ENCODE peak calls at places on chromosomes 4 and X, in six cellular contexts. W, I, X, F, G and B are unnamed samples. For H3K4me1, the result is how much of the 10 kb centered on the place peaks cover.

GRCh38 chrX:50211510-50211909 is 6.9 kb downstream of the CCNB3 start:
- DNase-seq in W (peak), I (no peak), X (no peak), F (no peak), G (no peak), B (no peak)

GRCh38 chr4:158346576-158346975 is 136.3 kb downstream of the TMEM144 start:
- DNase-seq in W (no peak), I (no peak), X (no peak), F (no peak), G (no peak), B (no peak)

GRCh38 chr4:80071643-80072606 is 1.1 kb downstream of the ANTXR2 start:
- DNase-seq in W (peak), I (no peak), X (peak), F (peak), G (no peak), B (peak)

GRCh38 chrX:79719568-79720231 is 294.9 kb upstream of the TBX22 start:
- DNase-seq in W (no peak), I (peak), X (no peak), F (no peak), G (no peak), B (no peak)

GRCh38 chr4:2886622-2887021 is 43.0 kb downstream of the ADD1 start:
- DNase-seq in W (no peak), I (peak), X (no peak), F (no peak), G (no peak), B (no peak)

GRCh38 chr4:153486281-153487151 is 20.4 kb downstream of the TMEM131L start:
- DNase-seq in W (peak), I (no peak), X (no peak), F (peak), G (peak), B (no peak)

GRCh38 chrX:71652405-71652804 is 14.9 kb upstream of the LOC101059915 start:
- DNase-seq in W (peak), I (peak), X (peak), F (peak), G (peak), B (no peak)

GRCh38 chr4:61277785-61278184 is 77.7 kb downstream of the ADGRL3 start:
- DNase-seq in W (no peak), I (no peak), X (no peak), F (peak), G (no peak), B (no peak)

GRCh38 chr4:153620352-153620751 is 63.7 kb upstream of the TLR2 start:
- DNase-seq in W (no peak), I (no peak), X (no peak), F (no peak), G (peak), B (no peak)

GRCh38 chrX:53356186-53356585 is 66.3 kb downstream of the SMC1A start:
- DNase-seq in W (peak), I (peak), X (no peak), F (no peak), G (no peak), B (no peak)

GRCh38 chr4:183349673-183350072 is 27.4 kb upstream of the CLDN24 start:
- DNase-seq in W (no peak), I (no peak), X (no peak), F (peak), G (no peak), B (no peak)

GRCh38 chr4:11338990-11339782 is 89.5 kb downstream of the HS3ST1 start:
- DNase-seq in W (no peak), I (no peak), X (no peak), F (no peak), G (no peak), B (no peak)

GRCh38 chr4:79869597-79870336 is 203.3 kb downstream of the ANTXR2 start:
- DNase-seq in W (no peak), I (no peak), X (no peak), F (no peak), G (no peak), B (no peak)

GRCh38 chr4:81715335-81715734 is 243.6 kb upstream of the RASGEF1B start:
- DNase-seq in W (peak), I (no peak), X (no peak), F (no peak), G (no peak), B (no peak)

GRCh38 chrX:49001521-49002090 is 458 bp downstream of the GRIPAP1 start:
- DNase-seq in W (peak), I (peak), X (no peak), F (peak), G (peak), B (no peak)

GRCh38 chr4:84502333-84502954 is 3.4 kb upstream of the NKX6-1 start:
- DNase-seq in W (no peak), I (no peak), X (no peak), F (no peak), G (no peak), B (no peak)

GRCh38 chrX:11648705-11649519 is 16.8 kb downstream of the ARHGAP6 start:
- DNase-seq in W (no peak), I (no peak), X (no peak), F (peak), G (no peak), B (no peak)

GRCh38 chr4:127856485-127857447 is 23.9 kb upstream of the PLK4 start:
- DNase-seq in W (peak), I (no peak), X (no peak), F (peak), G (no peak), B (no peak)

GRCh38 chr4:1566838-1567518 is 117.1 kb downstream of the FAM53A start:
- DNase-seq in W (peak), I (peak), X (no peak), F (no peak), G (no peak), B (no peak)

DNA sequence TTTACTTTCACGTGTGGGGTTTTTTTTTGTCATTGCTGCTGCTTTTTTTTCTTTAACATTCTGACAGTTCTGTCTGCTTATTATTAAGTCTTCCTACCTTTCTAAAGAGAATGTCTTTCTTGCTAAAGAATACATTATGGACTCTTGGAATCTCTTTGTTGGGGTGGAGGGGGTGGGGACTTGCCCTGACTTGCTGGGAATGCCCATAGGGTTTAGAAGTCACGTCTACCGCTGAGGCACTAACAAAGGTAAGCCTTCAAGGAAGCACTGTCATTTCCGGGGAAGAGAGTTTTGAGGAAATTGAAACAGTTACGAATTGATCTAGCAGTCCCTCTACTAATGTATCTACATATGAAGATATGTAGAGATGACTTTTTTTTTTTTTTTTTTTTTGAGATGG is 19.4 kb downstream of the CD99 start:
- DNase-seq in W (peak), I (no peak), X (no peak), F (peak), G (no peak), B (no peak)
- H3K4me1 ChIP-seq in W (under half), I (under half), X (under half), F (under half), G (under half), B (half or more)

GRCh38 chr4:142402156-142402555 is 443.9 kb downstream of the INPP4B start:
- DNase-seq in W (no peak), I (no peak), X (no peak), F (peak), G (no peak), B (no peak)

GRCh38 chr4:142402925-142403324 is 443.2 kb downstream of the INPP4B start:
- DNase-seq in W (no peak), I (no peak), X (no peak), F (peak), G (peak), B (no peak)

GRCh38 chr4:142406051-142406549 is 440.0 kb downstream of the INPP4B start:
- DNase-seq in W (peak), I (no peak), X (no peak), F (peak), G (no peak), B (no peak)

GRCh38 chr4:142405021-142405991 is 440.8 kb downstream of the INPP4B start:
- DNase-seq in W (peak), I (no peak), X (peak), F (peak), G (peak), B (peak)

GRCh38 chr4:142404191-142404611 is 441.9 kb downstream of the INPP4B start:
- DNase-seq in W (no peak), I (no peak), X (peak), F (peak), G (peak), B (no peak)
- H3K4me3 ChIP-seq in W (no peak), I (no peak), X (peak), F (peak), G (peak), B (peak)

GRCh38 chr4:87038837-87039715 is 104.3 kb downstream of the AFF1 start:
- DNase-seq in W (peak), I (peak), X (no peak), F (peak), G (peak), B (peak)
- H3K4me1 ChIP-seq in W (half or more), I (under half), X (under half), F (under half), G (under half), B (half or more)

DNA sequence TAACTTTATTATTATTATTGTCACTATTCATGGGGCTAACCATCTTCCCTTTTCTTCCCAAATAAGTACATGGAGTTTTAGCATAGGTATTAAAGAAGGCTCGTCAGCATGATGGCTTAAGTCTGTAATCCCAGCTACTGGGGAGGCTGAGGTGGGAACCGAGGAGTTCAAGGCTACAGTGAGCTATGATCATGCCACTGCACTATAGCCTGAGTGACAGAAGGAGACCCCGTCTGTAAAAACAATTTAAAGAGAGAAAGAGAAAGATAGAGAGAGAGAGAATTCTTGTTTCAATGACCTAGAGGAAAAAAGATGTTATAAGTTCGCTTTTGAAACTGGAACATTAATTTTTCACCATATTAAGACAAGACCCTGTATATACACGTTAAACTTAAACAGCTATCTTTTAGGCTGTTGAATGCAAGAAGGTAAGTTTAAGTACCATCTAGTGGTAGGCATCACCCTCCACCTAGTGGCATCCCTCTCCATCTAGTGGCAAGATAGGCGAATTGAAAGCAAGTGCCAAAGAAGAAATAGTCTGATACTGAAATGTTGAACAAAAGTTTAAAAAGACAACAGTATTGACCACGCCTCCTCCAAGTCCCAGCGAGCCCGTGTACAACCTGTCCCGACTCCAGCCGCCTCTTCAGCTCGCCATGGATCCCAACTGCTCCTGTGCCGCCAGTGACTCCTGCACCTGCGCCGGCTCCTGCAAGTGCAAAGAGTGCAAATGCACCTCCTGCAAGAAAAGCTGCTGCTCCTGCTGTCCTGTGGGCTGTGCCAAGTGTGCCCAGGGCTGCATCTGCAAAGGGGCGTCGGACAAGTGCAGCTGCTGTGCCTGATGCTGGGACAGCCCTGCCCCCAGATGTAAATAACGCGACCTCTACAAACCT is 26.0 kb upstream of the YTHDC1 start:
- DNase-seq in W (peak), I (peak), X (no peak), F (peak), G (peak), B (no peak)
- H3K4me3 ChIP-seq in W (peak), I (no peak), X (no peak), F (peak), G (no peak), B (no peak)

GRCh38 chrX:40169193-40170086 is 71.7 kb upstream of the BCOR start:
- DNase-seq in W (peak), I (peak), X (peak), F (peak), G (peak), B (no peak)
- H3K4me1 ChIP-seq in W (under half), I (half or more), X (under half), F (under half), G (under half), B (half or more)

GRCh38 chr4:36325499-36325898 is 44.1 kb downstream of the DTHD1 start:
- DNase-seq in W (no peak), I (no peak), X (no peak), F (no peak), G (no peak), B (no peak)

GRCh38 chr4:36326610-36327009 is 45.2 kb downstream of the DTHD1 start:
- DNase-seq in W (no peak), I (no peak), X (no peak), F (no peak), G (no peak), B (no peak)

GRCh38 chr4:36323801-36324419 is 42.5 kb downstream of the DTHD1 start:
- DNase-seq in W (no peak), I (no peak), X (no peak), F (no peak), G (no peak), B (no peak)

GRCh38 chr4:36325916-36326315 is 44.5 kb downstream of the DTHD1 start:
- DNase-seq in W (no peak), I (no peak), X (no peak), F (no peak), G (no peak), B (no peak)

GRCh38 chr4:36324808-36325207 is 43.4 kb downstream of the DTHD1 start:
- DNase-seq in W (no peak), I (no peak), X (no peak), F (no peak), G (no peak), B (no peak)
- H3K4me3 ChIP-seq in W (no peak), I (no peak), X (no peak), F (no peak), G (no peak), B (no peak)

GRCh38 chr4:92657695-92658094 is 353.9 kb downstream of the GRID2 start:
- DNase-seq in W (no peak), I (no peak), X (no peak), F (no peak), G (no peak), B (no peak)
- H3K4me1 ChIP-seq in W (under half), I (under half), X (under half), F (under half), G (under half), B (under half)

GRCh38 chrX:118208476-118208875 is 91.9 kb upstream of the KLHL13 start:
- DNase-seq in W (no peak), I (no peak), X (no peak), F (no peak), G (no peak), B (no peak)

GRCh38 chrX:118216086-118216485 is 99.5 kb upstream of the KLHL13 start:
- DNase-seq in W (no peak), I (no peak), X (no peak), F (peak), G (peak), B (no peak)

GRCh38 chrX:118215346-118215745 is 98.7 kb upstream of the KLHL13 start:
- DNase-seq in W (no peak), I (no peak), X (no peak), F (peak), G (peak), B (no peak)

GRCh38 chrX:118212817-118213183 is 96.2 kb upstream of the KLHL13 start:
- DNase-seq in W (no peak), I (no peak), X (no peak), F (peak), G (no peak), B (no peak)

DNA sequence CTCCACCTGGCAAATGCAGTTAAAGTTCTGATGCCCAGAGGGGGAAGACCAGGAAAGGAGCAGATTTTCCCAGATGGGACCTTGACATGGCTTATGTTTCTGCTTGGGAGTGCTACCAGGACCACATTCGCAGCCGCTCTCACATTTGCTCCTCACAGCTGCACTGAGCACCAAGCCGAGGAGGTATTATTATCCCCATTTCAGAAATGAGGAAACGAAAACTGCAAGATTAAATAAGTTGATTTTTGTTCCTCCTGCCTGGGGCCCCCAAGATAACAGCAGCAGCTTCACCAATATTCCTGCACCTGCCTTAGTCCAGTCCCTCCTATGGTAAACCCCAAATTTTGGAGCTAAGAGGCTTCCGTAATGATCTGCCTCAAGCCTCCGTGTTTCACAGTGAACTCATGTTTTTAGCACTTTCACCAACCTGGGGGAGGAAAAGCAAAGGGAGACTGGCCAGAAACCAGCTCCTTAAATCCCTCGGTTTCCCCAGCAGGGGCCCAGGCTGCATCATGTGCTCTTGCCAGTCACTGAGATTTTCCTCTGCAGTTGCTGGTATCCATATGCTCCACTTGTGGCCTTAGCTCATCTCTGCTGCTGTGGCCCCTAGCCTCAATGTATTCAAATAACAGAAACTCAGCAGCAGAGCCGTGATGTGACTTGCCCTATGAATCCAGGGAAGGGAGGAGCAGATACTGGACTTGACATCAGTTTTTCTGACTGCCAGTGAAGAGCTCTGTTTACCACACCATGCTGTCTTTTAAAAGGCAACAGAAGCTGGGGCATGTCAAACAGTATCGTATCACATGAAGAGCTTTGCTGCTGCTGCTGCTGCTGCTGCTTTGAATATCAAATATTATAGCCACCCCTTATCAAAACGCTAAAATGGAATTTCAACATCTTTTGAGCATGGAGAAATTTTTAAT is 95.5 kb upstream of the KLHL13 start:
- DNase-seq in W (no peak), I (no peak), X (no peak), F (no peak), G (no peak), B (no peak)
- H3K4me3 ChIP-seq in W (no peak), I (no peak), X (no peak), F (no peak), G (no peak), B (no peak)

GRCh38 chr4:143359794-143360193 is 23.1 kb downstream of the GAB1 start:
- DNase-seq in W (no peak), I (no peak), X (no peak), F (no peak), G (no peak), B (no peak)

GRCh38 chr4:143358923-143359694 is 22.4 kb downstream of the GAB1 start:
- DNase-seq in W (no peak), I (no peak), X (no peak), F (peak), G (peak), B (no peak)

GRCh38 chr4:143362392-143363046 is 25.8 kb downstream of the GAB1 start:
- DNase-seq in W (peak), I (no peak), X (no peak), F (no peak), G (no peak), B (no peak)

GRCh38 chr4:143358419-143358818 is 21.7 kb downstream of the GAB1 start:
- DNase-seq in W (no peak), I (no peak), X (no peak), F (no peak), G (no peak), B (no peak)

DNA sequence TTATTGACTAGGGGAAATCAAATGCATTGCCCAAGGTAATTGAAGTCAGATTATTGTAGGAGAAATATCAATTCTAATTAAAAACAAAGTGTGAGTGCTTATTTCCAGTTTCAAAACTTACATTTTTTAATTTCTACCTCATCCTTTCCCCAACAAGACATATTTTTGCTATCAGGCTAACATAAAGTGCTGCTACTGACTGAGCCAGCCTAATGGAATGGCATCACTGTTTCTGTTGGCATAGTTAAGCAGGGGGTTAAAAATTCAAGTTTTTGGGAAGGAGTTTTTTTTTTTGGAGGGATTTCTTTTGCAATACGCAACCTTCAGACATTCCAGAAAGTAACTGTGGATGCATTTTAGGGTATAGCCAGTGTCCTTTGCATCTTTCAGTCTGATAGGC is 24.2 kb downstream of the GAB1 start:
- DNase-seq in W (no peak), I (no peak), X (no peak), F (peak), G (no peak), B (no peak)
- H3K4me1 ChIP-seq in W (half or more), I (under half), X (under half), F (under half), G (under half), B (under half)